ENCODE peak calls at places on chromosome 11, in five cellular contexts. X is hepatocyte, G is spleen, I is left ventricle myocardium inferior, E is BE2C. R is an unnamed sample. For H3K4me1 and H3K9me3, the result is how much of the 10 kb centered on the place peaks cover.

GRCh38 chr11:111417766-111418435 is 38.8 kb upstream of the POU2AF1 start:
- DNase-seq in X (peak), G (peak), I (peak), E (no peak), R (peak)

GRCh38 chr11:48036011-48036410 is 55.7 kb downstream of the PTPRJ start:
- DNase-seq in G (peak), X (no peak), I (no peak), E (no peak), R (no peak)

GRCh38 chr11:124865902-124866851 is 945 bp downstream of the ROBO3 start:
- DNase-seq in G (peak), X (peak), E (peak), I (no peak), R (no peak)

GRCh38 chr11:45641961-45642360 is 23.5 kb downstream of the CHST1 start:
- DNase-seq in G (peak), E (no peak), X (no peak), I (no peak), R (no peak)

GRCh38 chr11:2164081-2164480 is 3.1 kb upstream of the INS start:
- DNase-seq in X (no peak), G (no peak), I (no peak), E (no peak), R (no peak)

GRCh38 chr11:68825603-68826002 is 16.1 kb downstream of the CPT1A start:
- DNase-seq in I (no peak), E (no peak), X (peak), G (peak), R (no peak)

GRCh38 chr11:75084883-75085282 is 11.8 kb downstream of the OR2AT4 start:
- DNase-seq in X (no peak), I (no peak), E (no peak), G (no peak), R (no peak)

GRCh38 chr11:18802381-18803257 is 11.0 kb upstream of the PTPN5 start:
- DNase-seq in I (no peak), X (peak), G (no peak), E (peak), R (no peak)

GRCh38 chr11:11915625-11916024 is 73.9 kb downstream of the USP47 start:
- DNase-seq in I (no peak), G (no peak), X (no peak), E (no peak), R (no peak)

GRCh38 chr11:8706673-8707432 is 24.3 kb downstream of the RPL27A start:
- DNase-seq in I (no peak), E (no peak), X (no peak), G (no peak), R (no peak)

GRCh38 chr11:2582436-2582931 is 117.3 kb downstream of the KCNQ1OT1 start:
- DNase-seq in G (peak), I (peak), X (no peak), E (peak), R (peak)

GRCh38 chr11:2699531-2700414 is at the start of gene KCNQ1OT1:
- DNase-seq in I (peak), G (peak), X (peak), E (peak), R (peak)

GRCh38 chr11:117226388-117227385 is 5.2 kb downstream of the PCSK7 start:
- DNase-seq in X (peak), G (no peak), I (no peak), E (peak), R (no peak)

GRCh38 chr11:12005476-12005875 is 3.0 kb downstream of the DKK3 start:
- DNase-seq in E (no peak), G (no peak), X (no peak), I (no peak), R (no peak)

GRCh38 chr11:41613321-41613720 is 153.9 kb upstream of the LRRC4C start:
- DNase-seq in G (no peak), E (no peak), X (no peak), I (no peak), R (no peak)

GRCh38 chr11:42576318-42576717 is 735.5 kb upstream of the API5 start:
- DNase-seq in G (no peak), I (no peak), E (no peak), X (no peak), R (no peak)

GRCh38 chr11:11857769-11858168 is 16.0 kb downstream of the USP47 start:
- DNase-seq in I (no peak), E (no peak), G (no peak), X (no peak), R (no peak)

GRCh38 chr11:396511-396947 is 2.5 kb downstream of the PKP3 start:
- DNase-seq in I (no peak), G (peak), E (no peak), X (no peak), R (no peak)

GRCh38 chr11:848380-848931 is 5.8 kb downstream of the TSPAN4 start:
- DNase-seq in X (peak), E (peak), I (no peak), G (peak), R (no peak)

GRCh38 chr11:62988281-62988680 is 3.5 kb upstream of the SLC22A6 start:
- DNase-seq in G (no peak), X (no peak), E (no peak), I (no peak), R (no peak)

GRCh38 chr11:117143390-117143789 is 697 bp upstream of the PAFAH1B2 start:
- DNase-seq in I (peak), G (no peak), E (no peak), X (peak), R (peak)

GRCh38 chr11:104338186-104338585 is 174.2 kb upstream of the PDGFD start:
- DNase-seq in G (no peak), E (no peak), X (no peak), I (no peak), R (no peak)

GRCh38 chr11:13776134-13776815 is 107.8 kb downstream of the FAR1 start:
- DNase-seq in G (no peak), E (no peak), I (no peak), X (no peak), R (no peak)

GRCh38 chr11:77993902-77994301 is 566 bp downstream of the INTS4 start:
- DNase-seq in E (no peak), X (no peak), G (no peak), I (no peak), R (no peak)

GRCh38 chr11:81963018-81963417 is 770.6 kb downstream of the FAM181B start:
- DNase-seq in G (no peak), X (no peak), I (no peak), E (no peak), R (no peak)

GRCh38 chr11:32391965-32392553 is 43.3 kb downstream of the WT1 start:
- DNase-seq in E (no peak), X (no peak), I (no peak), G (no peak), R (no peak)

GRCh38 chr11:20068691-20069090 is 91.6 kb downstream of the DBX1 start:
- DNase-seq in E (no peak), I (no peak), G (no peak), X (no peak), R (no peak)

GRCh38 chr11:32613500-32614151 is 30.0 kb downstream of the EIF3M start:
- DNase-seq in G (no peak), E (no peak), I (no peak), X (no peak), R (no peak)

GRCh38 chr11:78798567-78799170 is 224.0 kb upstream of the NARS2 start:
- DNase-seq in E (peak), G (peak), X (peak), I (peak), R (peak)

GRCh38 chr11:9953994-9954626 is 290.2 kb downstream of the SWAP70 start:
- DNase-seq in E (no peak), G (no peak), I (no peak), X (no peak), R (no peak)

GRCh38 chr11:62573006-62573591 is 592 bp downstream of the EEF1G start:
- DNase-seq in E (no peak), I (no peak), G (no peak), X (peak), R (peak)

GRCh38 chr11:18012314-18012905 is 437 bp downstream of the SERGEF start:
- DNase-seq in G (no peak), I (peak), X (peak), E (no peak), R (peak)

GRCh38 chr11:102971766-102972165 is 16.2 kb upstream of the MMP13 start:
- DNase-seq in G (no peak), X (no peak), E (no peak), I (no peak), R (no peak)

GRCh38 chr11:118342503-118343161 is at the start of gene CD3D:
- DNase-seq in E (no peak), G (no peak), X (no peak), I (no peak), R (no peak)

GRCh38 chr11:35949242-35949641 is 5.4 kb downstream of the LDLRAD3 start:
- DNase-seq in E (no peak), X (no peak), I (no peak), G (no peak), R (no peak)

GRCh38 chr11:35950082-35950481 is 6.2 kb downstream of the LDLRAD3 start:
- DNase-seq in G (no peak), I (no peak), X (no peak), E (no peak), R (no peak)

GRCh38 chr11:35953081-35953480 is 9.2 kb downstream of the LDLRAD3 start:
- DNase-seq in I (no peak), G (no peak), X (no peak), E (peak), R (no peak)

GRCh38 chr11:35954205-35954604 is 10.3 kb downstream of the LDLRAD3 start:
- DNase-seq in G (no peak), I (no peak), E (no peak), X (no peak), R (no peak)

GRCh38 chr11:35951659-35952058 is 7.8 kb downstream of the LDLRAD3 start:
- DNase-seq in I (no peak), X (no peak), G (no peak), E (no peak), R (no peak)
- H3K4me1 ChIP-seq in I (under half), X (under half), G (under half), E (under half), R (under half)

GRCh38 chr11:37712246-37712645 is 1114.2 kb upstream of the RAG2 start:
- DNase-seq in E (peak), X (peak), I (no peak), G (no peak), R (no peak)
- TF ChIP-seq CTCF in E (peak), X (peak), I (no peak), G (no peak), R (no peak)

DNA sequence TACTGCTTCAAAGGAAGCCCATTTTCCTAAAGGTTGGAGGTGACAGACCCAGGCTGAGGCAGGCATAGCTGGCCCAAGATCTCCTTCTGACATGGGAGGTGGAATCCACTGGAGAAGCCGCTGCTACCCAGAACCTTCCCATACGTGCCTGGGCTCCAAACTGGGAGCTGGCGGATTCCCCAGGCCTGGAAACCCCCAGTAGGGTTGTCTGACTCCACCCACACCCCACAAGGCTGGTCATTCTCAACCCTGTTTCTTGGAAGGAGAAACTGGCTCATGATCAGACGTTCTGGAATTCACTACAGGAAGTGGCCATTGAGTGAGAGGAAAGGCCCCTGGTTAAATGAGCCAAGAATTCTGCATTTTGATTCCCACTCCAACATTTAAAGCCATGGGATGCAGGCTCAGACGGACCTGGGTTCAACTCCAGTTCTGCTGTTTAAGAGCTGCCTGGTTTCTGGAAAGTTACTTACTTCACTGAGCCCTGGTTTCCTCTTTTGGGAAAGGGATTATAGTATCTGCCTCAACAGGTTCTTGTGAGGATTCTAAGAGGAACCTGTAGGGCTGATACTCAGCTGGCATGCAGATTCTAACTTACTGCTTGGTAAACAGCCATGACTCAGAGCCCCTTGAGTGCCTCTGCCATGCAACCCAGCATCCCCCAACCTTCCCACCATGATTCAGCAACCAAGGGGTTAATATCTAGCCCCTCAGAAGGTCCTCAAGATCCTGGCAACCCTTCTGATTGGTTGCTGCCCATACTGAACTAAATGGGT is 19.4 kb upstream of the TSKU start:
- DNase-seq in I (no peak), E (no peak), G (peak), X (no peak), R (no peak)
- H3K9me3 ChIP-seq in I (under half), E (under half), G (under half), X (under half), R (under half)

DNA sequence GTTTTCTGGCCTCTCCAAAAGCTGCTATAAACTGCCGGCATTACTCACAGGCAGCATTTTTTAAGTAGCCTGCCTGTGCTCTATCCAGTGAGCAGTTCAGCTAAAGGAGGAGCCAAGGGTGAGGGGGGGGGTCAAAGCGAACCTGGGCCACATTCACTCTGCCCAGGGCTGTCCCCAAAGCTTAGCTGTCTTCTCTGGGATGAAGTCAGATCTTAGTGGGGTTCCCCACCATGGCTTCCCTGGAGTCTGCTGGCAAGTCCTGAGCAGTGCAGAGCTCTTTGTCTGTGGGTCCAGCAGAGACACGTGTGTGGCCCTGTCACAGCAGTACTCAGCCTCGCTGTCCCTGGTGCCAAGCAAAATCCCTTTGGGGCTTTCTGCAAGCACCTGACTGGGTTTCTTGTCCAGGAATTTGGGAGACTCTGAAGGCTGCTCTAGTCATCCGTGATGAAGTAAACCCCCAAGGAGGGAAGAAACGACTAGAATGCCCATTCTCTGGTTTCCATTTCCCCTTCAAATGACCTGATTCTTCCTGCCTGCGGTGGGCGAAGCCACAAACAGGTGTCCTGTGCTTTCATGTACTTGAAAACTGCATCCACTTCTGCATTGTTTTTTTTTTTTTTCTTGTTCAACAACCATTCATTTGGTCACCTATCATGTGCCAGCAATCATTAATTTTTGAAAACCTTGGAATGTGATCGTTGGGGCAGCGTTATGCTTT is 2.6 kb downstream of the KCNJ5 start:
- DNase-seq in X (no peak), I (no peak), E (no peak), G (no peak), R (no peak)
- H3K4me1 ChIP-seq in X (under half), I (half or more), E (under half), G (under half), R (under half)

DNA sequence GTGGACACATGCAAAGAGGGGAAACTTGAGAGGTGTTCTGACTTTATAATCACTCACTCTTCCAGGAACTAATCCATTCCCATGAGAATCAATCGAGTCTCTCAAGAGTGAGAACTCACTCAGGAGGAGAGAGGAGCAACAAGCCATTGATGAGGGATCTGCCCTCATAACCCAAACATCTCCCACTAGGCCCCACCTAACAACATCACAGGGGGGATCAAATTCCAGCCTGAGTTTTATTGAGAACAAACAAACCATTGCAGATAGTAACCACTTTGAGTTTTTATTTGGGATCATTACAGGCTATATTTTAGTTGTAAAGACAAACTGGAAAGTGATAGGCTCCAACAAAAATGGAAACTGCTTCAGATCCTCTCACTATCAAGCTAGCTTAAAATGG is 328.8 kb upstream of the CTSC start:
- DNase-seq in G (no peak), X (peak), E (no peak), I (no peak), R (no peak)
- TF ChIP-seq CTCF in G (no peak), X (no peak), E (no peak), I (no peak), R (no peak)